ENCODE peak calls at places on chromosomes 16 and 17, in seven cellular contexts. R is lower lobe of right lung, B is heart right ventricle, E is breast epithelium, W is neural progenitor cell, F is heart left ventricle, Y is ovary. S is an unnamed sample.

GRCh38 chr17:35146214-35146833 is 1.3 kb upstream of the UNC45B start:
- DNase-seq in R (no peak), B (no peak), E (no peak), W (no peak), F (no peak), Y (no peak), S (no peak)

GRCh38 chr17:5931611-5932010 is 138.6 kb upstream of the WSCD1 start:
- DNase-seq in R (no peak), B (no peak), E (no peak), W (no peak), F (no peak), Y (no peak), S (no peak)

GRCh38 chr16:397736-398332 is 835 bp downstream of the NME4 start:
- DNase-seq in R (peak; percentile 78), B (peak; percentile 74), E (peak; percentile 66), W (peak; percentile 91), F (peak; percentile 78), Y (peak; percentile 66), S (peak; percentile 82)

GRCh38 chr16:55510185-55510805 is 1.4 kb downstream of the LPCAT2 start:
- DNase-seq in R (no peak), B (no peak), E (no peak), W (no peak), F (no peak), Y (no peak), S (no peak)

GRCh38 chr16:81527477-81528178 is 83.0 kb downstream of the CMIP start:
- DNase-seq in R (no peak), B (no peak), E (no peak), W (no peak), F (no peak), Y (no peak), S (no peak)

GRCh38 chr16:10992797-10993196 is 48.4 kb downstream of the CLEC16A start:
- DNase-seq in R (no peak), B (no peak), E (no peak), W (no peak), F (no peak), Y (no peak), S (no peak)

GRCh38 chr17:21211825-21212479 is 2.0 kb downstream of the TMEM11 start:
- DNase-seq in R (no peak), B (no peak), E (no peak), W (no peak), F (no peak), Y (no peak), S (no peak)

GRCh38 chr16:67857547-67858233 is 10.2 kb upstream of the CENPT start:
- DNase-seq in R (peak; percentile 89), B (peak; percentile 42), E (peak; percentile 85), W (no peak), F (peak; percentile 69), Y (no peak), S (peak; percentile 40)

GRCh38 chr16:82059983-82060421 is 24.9 kb downstream of the HSD17B2 start:
- DNase-seq in R (no peak), B (no peak), E (no peak), W (no peak), F (no peak), Y (no peak), S (no peak)

GRCh38 chr16:71351558-71351901 is 7.0 kb upstream of the CALB2 start:
- DNase-seq in R (no peak), B (no peak), E (peak; percentile 34), W (no peak), F (no peak), Y (no peak), S (no peak)

GRCh38 chr17:16391451-16391850 is 10.6 kb downstream of the UBB start:
- DNase-seq in R (no peak), B (no peak), E (no peak), W (no peak), F (no peak), Y (no peak), S (no peak)

GRCh38 chr17:33750943-33751701 is 458.0 kb upstream of the ASIC2 start:
- DNase-seq in R (peak; percentile 57), B (peak; percentile 32), E (peak; percentile 44), W (peak; percentile 79), F (peak; percentile 53), Y (peak; percentile 35), S (peak; percentile 42)

GRCh38 chr16:35194681-35195080 is 1735.3 kb downstream of the TP53TG3F start:
- DNase-seq in R (peak; percentile 22), B (no peak), E (no peak), W (no peak), F (no peak), Y (no peak), S (no peak)

GRCh38 chr16:35196313-35196712 is 1736.9 kb downstream of the TP53TG3F start:
- DNase-seq in R (no peak), B (no peak), E (no peak), W (no peak), F (no peak), Y (no peak), S (no peak)

GRCh38 chr16:35193956-35194355 is 1734.5 kb downstream of the TP53TG3F start:
- DNase-seq in R (no peak), B (no peak), E (no peak), W (no peak), F (no peak), Y (no peak), S (no peak)

GRCh38 chr16:35195864-35196216 is 1736.4 kb downstream of the TP53TG3F start:
- DNase-seq in R (peak; percentile 31), B (no peak), E (no peak), W (no peak), F (no peak), Y (no peak), S (no peak)

GRCh38 chr16:35195173-35195863 is 1735.9 kb downstream of the TP53TG3F start:
- DNase-seq in R (peak; percentile 14), B (no peak), E (no peak), W (no peak), F (no peak), Y (no peak), S (no peak)
- H3K9me3 ChIP-seq in R (no peaks in the 10 kb centered on the region), B (no peaks in the 10 kb centered on the region), E (peaks cover 3% of the 10 kb centered on the region), W (peaks cover 20% of the 10 kb centered on the region), F (peaks cover 11% of the 10 kb centered on the region), Y (no peaks in the 10 kb centered on the region), S (no peaks in the 10 kb centered on the region)

DNA sequence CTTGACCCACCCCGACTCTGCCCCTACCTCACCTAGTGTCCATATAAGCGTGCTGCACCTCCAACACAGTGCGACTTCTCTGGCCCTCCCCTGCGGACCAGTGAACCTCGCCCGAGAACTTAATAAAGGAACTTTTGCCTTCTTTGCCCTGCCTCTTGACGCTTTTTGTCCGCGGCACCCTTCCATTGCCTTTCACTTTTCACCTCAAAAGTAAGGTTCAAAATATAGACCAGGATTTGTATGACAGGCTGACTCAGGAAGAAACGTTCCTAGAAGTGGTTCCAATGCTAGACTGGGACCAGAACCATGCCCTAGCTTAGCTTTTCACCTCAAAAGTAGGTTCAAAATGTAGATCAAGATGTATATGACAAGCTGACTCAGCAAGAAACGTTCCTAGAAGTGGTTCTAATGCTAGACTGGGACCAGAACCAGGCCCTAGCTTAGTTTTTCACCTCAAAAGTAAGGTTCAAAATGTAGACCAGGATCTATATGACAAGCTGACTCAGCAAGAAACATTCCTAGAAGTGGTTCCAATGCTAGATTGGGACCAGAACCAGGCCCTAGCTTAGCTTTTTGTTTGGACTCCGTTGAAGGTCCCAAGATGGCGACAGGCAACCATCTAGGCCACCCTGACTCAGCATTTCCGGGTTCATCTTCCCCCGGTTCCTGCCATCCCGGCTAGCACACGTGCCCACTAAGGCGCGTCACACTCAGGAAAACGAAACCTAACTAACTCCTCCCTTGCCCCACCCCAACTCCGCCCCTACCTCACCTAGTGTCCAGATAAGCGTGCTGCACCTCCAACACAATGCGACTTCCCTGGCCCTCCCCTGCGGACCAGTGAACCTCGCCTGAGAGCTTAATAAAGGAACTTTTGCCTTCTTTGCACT is 51.0 kb upstream of the TMEM97 start:
- DNase-seq in R (no peak), B (no peak), E (no peak), W (no peak), F (no peak), Y (no peak), S (no peak)
- TF ChIP-seq CTCF in R (no peak), B (no peak), E (no peak), W (no peak), F (no peak), Y (no peak), S (no peak)

GRCh38 chr17:50209133-50209471 is 7.7 kb upstream of the COL1A1 start:
- DNase-seq in R (no peak), B (no peak), E (no peak), W (no peak), F (no peak), Y (no peak), S (no peak)

GRCh38 chr17:50209472-50210248 is 8.2 kb upstream of the COL1A1 start:
- DNase-seq in R (peak; percentile 68), B (peak; percentile 89), E (peak; percentile 72), W (peak; percentile 70), F (peak; percentile 89), Y (peak; percentile 99), S (no peak)

GRCh38 chr17:50211249-50212120 is 10.1 kb upstream of the COL1A1 start:
- DNase-seq in R (no peak), B (no peak), E (no peak), W (no peak), F (no peak), Y (peak; percentile 38), S (no peak)

GRCh38 chr17:50212121-50212843 is 10.9 kb upstream of the COL1A1 start:
- DNase-seq in R (no peak), B (no peak), E (no peak), W (no peak), F (no peak), Y (peak; percentile 73), S (no peak)

DNA sequence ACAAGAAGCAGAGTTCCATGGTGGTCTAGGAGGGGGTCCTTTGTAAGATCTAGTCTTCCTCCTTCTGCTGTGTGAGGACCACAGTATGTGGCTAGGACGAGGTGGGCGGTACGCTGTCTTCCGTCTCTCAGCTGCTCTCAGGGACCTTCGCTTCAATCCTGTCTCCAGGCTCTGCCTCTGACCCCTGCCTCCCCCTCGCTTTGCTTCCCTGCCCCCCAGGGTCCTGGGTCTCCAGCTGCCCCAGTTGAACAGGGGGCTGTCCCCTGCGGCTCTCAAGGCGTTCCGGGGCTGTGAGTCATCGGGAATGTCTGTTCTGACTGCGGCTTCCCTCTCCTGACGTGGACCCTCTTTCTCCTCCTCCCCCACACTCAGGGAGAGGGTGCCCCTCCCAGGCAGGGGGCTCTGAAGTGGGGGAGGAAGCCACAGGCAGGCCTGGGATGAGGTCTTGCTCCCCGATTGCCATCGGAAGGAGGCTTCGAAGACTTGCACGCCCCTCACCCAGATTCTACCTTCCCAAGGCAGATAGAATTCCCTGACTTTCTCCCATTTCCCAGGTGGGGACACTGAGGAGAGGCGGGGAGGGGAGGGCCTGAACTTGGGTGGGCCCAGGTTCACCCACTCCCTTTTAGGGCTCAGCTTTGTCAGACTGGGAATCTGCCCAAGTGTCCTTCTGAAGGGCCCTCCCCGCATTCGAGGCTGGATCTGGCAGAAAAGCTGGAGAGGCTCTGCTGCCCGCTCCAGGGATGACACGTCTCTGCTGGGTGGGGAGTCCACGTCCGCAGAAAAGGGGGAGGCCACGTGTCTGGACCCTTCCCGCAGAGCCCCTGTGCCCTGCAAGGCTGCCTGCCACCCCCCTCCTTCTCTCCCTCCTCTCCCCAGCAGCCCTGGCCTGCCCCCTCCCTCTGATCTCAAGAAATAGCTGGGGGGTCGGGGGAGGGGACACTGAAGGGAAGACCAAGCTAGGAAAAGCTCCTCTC is 9.1 kb upstream of the COL1A1 start:
- DNase-seq in R (no peak), B (peak; percentile 72), E (no peak), W (peak; percentile 48), F (peak; percentile 72), Y (peak; percentile 93), S (no peak)
- H3K4me1 ChIP-seq in R (peaks cover 32% of the 10 kb centered on the region), B (peaks cover 59% of the 10 kb centered on the region), E (no peaks in the 10 kb centered on the region), W (peaks cover 43% of the 10 kb centered on the region), F (no peaks in the 10 kb centered on the region), Y (peaks cover 39% of the 10 kb centered on the region), S (no peaks in the 10 kb centered on the region)

DNA sequence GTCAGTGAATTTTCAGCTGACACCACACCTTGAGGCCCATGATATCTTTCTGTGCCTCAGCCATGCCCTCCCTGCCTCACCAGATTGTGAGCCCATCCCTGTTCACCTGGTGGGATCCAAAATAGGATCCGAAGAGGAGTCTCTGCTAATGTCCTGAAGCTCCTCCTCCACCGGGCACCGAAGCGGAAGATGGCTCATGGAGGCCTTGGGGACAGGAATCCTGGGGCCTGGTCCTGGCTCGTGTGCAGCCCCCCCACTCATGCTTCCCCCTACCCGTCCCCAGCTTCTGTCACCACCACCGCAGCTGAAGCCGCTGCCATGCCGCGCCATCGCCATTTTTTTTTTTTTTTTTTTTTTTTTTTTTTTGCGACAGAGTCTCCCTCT is 1683.4 kb downstream of the TP53TG3F start:
- DNase-seq in R (no peak), B (no peak), E (no peak), W (no peak), F (no peak), Y (no peak), S (no peak)
- H3K9me3 ChIP-seq in R (peaks cover 7% of the 10 kb centered on the region), B (no peaks in the 10 kb centered on the region), E (peaks cover 48% of the 10 kb centered on the region), W (no peaks in the 10 kb centered on the region), F (peaks cover 29% of the 10 kb centered on the region), Y (no peaks in the 10 kb centered on the region), S (no peaks in the 10 kb centered on the region)